ENCODE peak calls at places on chromosomes 4 and X, in four cellular contexts. Z, G, V and I are unnamed samples.

GRCh38 chrX:48965959-48966358 is 5.7 kb downstream of the KCND1 start:
- DNase-seq in G (no peak), V (no peak), Z (no peak), I (no peak)

GRCh38 chrX:69556094-69557011 is 52.2 kb downstream of the NALF2 start:
- DNase-seq in Z (no peak), V (no peak), G (peak; percentile 0), I (peak; percentile 4)

GRCh38 chr4:130197946-130198345 is 1102.0 kb downstream of the C4orf33 start:
- DNase-seq in Z (no peak), G (no peak), V (no peak), I (no peak)

GRCh38 chr4:144575181-144575580 is 70.8 kb upstream of the HHIP start:
- DNase-seq in V (no peak), G (no peak), Z (no peak), I (no peak)

GRCh38 chr4:142500966-142501365 is 345.1 kb downstream of the INPP4B start:
- DNase-seq in V (no peak), Z (no peak), G (no peak), I (no peak)

GRCh38 chrX:129145382-129145781 is 377.9 kb downstream of the SMARCA1 start:
- DNase-seq in Z (no peak), V (no peak), G (no peak), I (no peak)

GRCh38 chr4:3783691-3784306 is 17.6 kb downstream of the ADRA2C start:
- DNase-seq in Z (no peak), V (peak; percentile 78), G (no peak), I (no peak)

GRCh38 chrX:41808042-41808441 is 84.1 kb downstream of the GPR82 start:
- DNase-seq in V (no peak), G (no peak), Z (no peak), I (no peak)

GRCh38 chr4:4327652-4328121 is 37.6 kb downstream of the ZBTB49 start:
- DNase-seq in G (no peak), Z (no peak), V (peak; percentile 71), I (no peak)

GRCh38 chrX:117895418-117895817 is 221.2 kb downstream of the KLHL13 start:
- DNase-seq in V (no peak), G (no peak), Z (no peak), I (no peak)

GRCh38 chrX:130975947-130976346 is 72.9 kb upstream of the ENOX2 start:
- DNase-seq in V (no peak), Z (peak; percentile 12), G (peak; percentile 45), I (peak; percentile 56)